ENCODE peak calls at places on chromosome 10, in eight cellular contexts. Q, G, L, W, X, Z, J and C are unnamed samples.
A peak's percentile ranks its signal among the peaks of the same experiment; 100 is the strongest.

GRCh38 chr10:68284007-68284406 is 47.9 kb upstream of the HNRNPH3 start:
- DNase-seq in Q (no peak), G (no peak), L (no peak), W (no peak), X (no peak), Z (no peak), J (no peak), C (no peak)

GRCh38 chr10:20714518-20714917 is 182.6 kb downstream of the NEBL start:
- DNase-seq in Q (no peak), G (no peak), L (no peak), W (no peak), X (no peak), Z (no peak), J (no peak), C (no peak)

GRCh38 chr10:59698326-59698725 is 11.3 kb downstream of the SLC16A9 start:
- DNase-seq in Q (no peak), G (no peak), L (no peak), W (no peak), X (no peak), Z (no peak), J (no peak), C (no peak)

GRCh38 chr10:92923416-92923815 is 75.1 kb downstream of the EXOC6 start:
- DNase-seq in Q (no peak), G (no peak), L (no peak), W (no peak), X (no peak), Z (no peak), J (no peak), C (no peak)

GRCh38 chr10:86667421-86668181 is 710 bp upstream of the LDB3 start:
- DNase-seq in Q (no peak), G (no peak), L (no peak), W (no peak), X (no peak), Z (no peak), J (no peak), C (no peak)

GRCh38 chr10:1600861-1601260 is 136.5 kb downstream of the ADARB2 start:
- DNase-seq in Q (no peak), G (no peak), L (no peak), W (no peak), X (no peak), Z (no peak), J (no peak), C (no peak)

GRCh38 chr10:43958071-43958432 is 309.4 kb upstream of the ZNF32 start:
- DNase-seq in Q (no peak), G (no peak), L (no peak), W (no peak), X (no peak), Z (no peak), J (no peak), C (no peak)

GRCh38 chr10:132133005-132133404 is 53.7 kb upstream of the DPYSL4 start:
- DNase-seq in Q (no peak), G (no peak), L (peak; percentile 88), W (no peak), X (no peak), Z (no peak), J (no peak), C (no peak)

GRCh38 chr10:45209888-45210287 is 105.5 kb downstream of the OR13A1 start:
- DNase-seq in Q (no peak), G (no peak), L (no peak), W (no peak), X (no peak), Z (no peak), J (no peak), C (no peak)

GRCh38 chr10:21600804-21601512 is 66.9 kb downstream of the MLLT10 start:
- DNase-seq in Q (no peak), G (no peak), L (no peak), W (no peak), X (no peak), Z (no peak), J (no peak), C (no peak)

GRCh38 chr10:44173558-44173894 is 211.4 kb downstream of the CXCL12 start:
- DNase-seq in Q (no peak), G (no peak), L (no peak), W (no peak), X (no peak), Z (no peak), J (no peak), C (no peak)

GRCh38 chr10:43573250-43574034 is 974 bp downstream of the ZNF239 start:
- DNase-seq in Q (no peak), G (no peak), L (peak; percentile 27), W (no peak), X (no peak), Z (no peak), J (no peak), C (no peak)

GRCh38 chr10:119116326-119116951 is 12.5 kb downstream of the DENND10 start:
- DNase-seq in Q (no peak), G (no peak), L (no peak), W (no peak), X (no peak), Z (no peak), J (no peak), C (no peak)

GRCh38 chr10:63703113-63703670 is 182.0 kb downstream of the REEP3 start:
- DNase-seq in Q (no peak), G (no peak), L (no peak), W (no peak), X (no peak), Z (no peak), J (no peak), C (no peak)

GRCh38 chr10:44281089-44281613 is 103.7 kb downstream of the CXCL12 start:
- DNase-seq in Q (no peak), G (no peak), L (no peak), W (peak; percentile 85), X (no peak), Z (no peak), J (no peak), C (peak; percentile 45)

GRCh38 chr10:93006435-93007039 is 54.1 kb upstream of the CYP26C1 start:
- DNase-seq in Q (no peak), G (no peak), L (peak; percentile 30), W (no peak), X (no peak), Z (peak; percentile 60), J (no peak), C (no peak)

GRCh38 chr10:68301790-68302502 is 29.9 kb upstream of the HNRNPH3 start:
- DNase-seq in Q (no peak), G (no peak), L (peak; percentile 59), W (no peak), X (peak; percentile 49), Z (peak; percentile 72), J (no peak), C (no peak)

GRCh38 chr10:113991091-113991860 is 52.4 kb upstream of the ADRB1 start:
- DNase-seq in Q (no peak), G (no peak), L (no peak), W (no peak), X (no peak), Z (no peak), J (no peak), C (no peak)

GRCh38 chr10:53808677-53809076 is 992.4 kb downstream of the PCDH15 start:
- DNase-seq in Q (no peak), G (no peak), L (no peak), W (no peak), X (no peak), Z (no peak), J (no peak), C (no peak)

GRCh38 chr10:71723301-71723700 is 3.7 kb upstream of the C10orf105 start:
- DNase-seq in Q (no peak), G (no peak), L (no peak), W (no peak), X (no peak), Z (no peak), J (no peak), C (no peak)
- H3K4me1 ChIP-seq in Q (peaks cover 25% of the 10 kb centered on the region), G (peaks cover 10% of the 10 kb centered on the region), L (peaks cover 42% of the 10 kb centered on the region), W (peaks cover 41% of the 10 kb centered on the region), X (peaks cover 38% of the 10 kb centered on the region), Z (peaks cover 19% of the 10 kb centered on the region), J (peaks cover 18% of the 10 kb centered on the region), C (peaks cover 39% of the 10 kb centered on the region)

GRCh38 chr10:101682172-101682825 is 12.7 kb downstream of the FBXW4 start:
- DNase-seq in Q (no peak), G (no peak), L (no peak), W (no peak), X (no peak), Z (no peak), J (no peak), C (no peak)
- TF ChIP-seq EP300 in Q (no peak), G (no peak), L (no peak), W (no peak), X (no peak), Z (no peak), J (no peak), C (no peak)

GRCh38 chr10:37801557-37801956 is 55.9 kb downstream of the ZNF248 start:
- DNase-seq in Q (no peak), G (no peak), L (no peak), W (no peak), X (no peak), Z (no peak), J (no peak), C (no peak)
- H3K9me3 ChIP-seq in Q (no peaks in the 10 kb centered on the region), G (peaks cover 45% of the 10 kb centered on the region), L (no peaks in the 10 kb centered on the region), W (no peaks in the 10 kb centered on the region), X (no peaks in the 10 kb centered on the region), Z (peaks cover 17% of the 10 kb centered on the region), J (peaks cover 4% of the 10 kb centered on the region), C (peaks cover 18% of the 10 kb centered on the region)

DNA sequence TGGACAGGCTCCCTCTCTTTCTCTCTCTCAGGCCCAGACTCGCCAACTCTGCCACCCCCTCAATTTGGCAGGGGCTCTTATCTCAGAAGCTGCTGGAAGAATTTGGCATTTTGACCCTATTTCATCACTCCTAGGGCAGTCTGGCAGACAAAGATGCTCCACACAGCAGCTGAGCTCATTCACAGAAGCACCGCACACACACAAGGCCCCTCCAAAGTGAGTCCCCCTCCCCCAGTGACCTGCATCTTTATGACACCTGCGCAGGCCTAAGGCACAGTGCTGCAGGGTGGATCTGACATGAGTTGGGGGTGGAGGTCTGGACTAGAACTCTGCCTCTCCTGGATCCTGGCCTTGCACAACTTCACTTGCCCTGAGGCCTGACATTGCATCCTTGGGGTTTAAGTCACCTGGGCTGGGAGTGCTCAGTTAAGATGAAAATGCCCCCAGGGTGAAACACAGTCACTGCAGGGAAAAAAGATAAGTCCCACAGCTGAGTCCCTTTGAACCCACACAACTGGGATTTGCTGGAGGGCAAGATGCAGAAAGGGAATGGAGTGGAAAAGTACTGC is 41.1 kb upstream of the DUSP5 start:
- DNase-seq in Q (no peak), G (no peak), L (no peak), W (peak; percentile 56), X (no peak), Z (peak; percentile 65), J (no peak), C (no peak)
- H3K4me1 ChIP-seq in Q (peaks cover 1% of the 10 kb centered on the region), G (peaks cover 2% of the 10 kb centered on the region), L (peaks cover 36% of the 10 kb centered on the region), W (peaks cover 37% of the 10 kb centered on the region), X (peaks cover 7% of the 10 kb centered on the region), Z (peaks cover 65% of the 10 kb centered on the region), J (no peaks in the 10 kb centered on the region), C (no peaks in the 10 kb centered on the region)

GRCh38 chr10:124296813-124297788 is 121.6 kb downstream of the OAT start:
- DNase-seq in Q (no peak), G (no peak), L (no peak), W (peak; percentile 29), X (no peak), Z (no peak), J (no peak), C (no peak)
- TF ChIP-seq EP300 in Q (no peak), G (no peak), L (no peak), W (no peak), X (no peak), Z (no peak), J (no peak), C (no peak)